ENCODE peak calls at places on chromosomes 12 and 14, in ten cellular contexts. W is tibial nerve; F is mucosa of gallbladder; V is stimulated activated CD4-positive, alpha-beta T cell treated with anti-CD3 and anti-CD28 coated beads, Interleukin-4, amount 100 ng/mL, for 48 hours; Z is HCT116; G is WTC11; Q is kidney tubule cell; U is GM12878; K is stimulated activated CD8-positive, alpha-beta memory T cell treated with anti-CD3 and anti-CD28 coated beads, Interleukin-7, amount 100 ng/mL, for 1 hour; R is GM20000. X is an unnamed sample.

GRCh38 chr12:114141916-114142564 is 175.9 kb upstream of the RBM19 start:
- DNase-seq in R (no peak), F (no peak), G (peak), K (no peak), U (no peak), W (no peak), Z (no peak), Q (no peak), V (no peak), X (no peak)

GRCh38 chr12:22759769-22760674 is 135.1 kb downstream of the ETNK1 start:
- DNase-seq in K (no peak), F (no peak), U (no peak), Q (no peak), Z (no peak), G (no peak), R (no peak), W (no peak), V (no peak), X (no peak)

GRCh38 chr12:80634903-80635302 is 72.5 kb upstream of the MYF6 start:
- DNase-seq in Q (no peak), V (no peak), K (no peak), U (no peak), G (no peak), Z (no peak), R (no peak), F (no peak), W (no peak), X (no peak)

GRCh38 chr14:105193916-105194782 is 13.0 kb upstream of the NUDT14 start:
- DNase-seq in K (no peak), Z (no peak), R (no peak), V (no peak), F (no peak), U (no peak), W (no peak), Q (peak), G (no peak), X (no peak)

GRCh38 chr12:77113971-77114370 is 48.6 kb upstream of the E2F7 start:
- DNase-seq in W (no peak), V (no peak), Z (no peak), F (no peak), Q (peak), R (no peak), U (no peak), G (no peak), K (no peak), X (no peak)

GRCh38 chr14:100679707-100680438 is 46.8 kb upstream of the DLK1 start:
- DNase-seq in U (no peak), G (no peak), Q (peak), K (no peak), F (peak), R (no peak), Z (no peak), V (no peak), W (peak), X (no peak)

GRCh38 chr12:60269611-60270269 is 673.9 kb downstream of the SLC16A7 start:
- DNase-seq in Z (no peak), G (no peak), K (no peak), U (no peak), W (no peak), R (no peak), Q (no peak), V (no peak), F (no peak), X (no peak)

GRCh38 chr14:85380891-85381290 is 149.1 kb upstream of the FLRT2 start:
- DNase-seq in F (no peak), R (no peak), V (no peak), G (no peak), W (no peak), Z (no peak), K (no peak), Q (no peak), U (no peak), X (no peak)

GRCh38 chr12:105933671-105934665 is 204.8 kb downstream of the NUAK1 start:
- DNase-seq in U (no peak), Z (no peak), R (no peak), Q (peak), F (peak), V (no peak), K (no peak), W (no peak), G (no peak), X (no peak)

GRCh38 chr12:128724468-128725046 is 99.2 kb downstream of the SLC15A4 start:
- DNase-seq in V (no peak), G (no peak), Z (no peak), R (no peak), W (no peak), U (no peak), F (no peak), Q (peak), K (no peak), X (no peak)

GRCh38 chr12:124928095-124928911 is 13.9 kb upstream of the UBC start:
- DNase-seq in Z (peak), V (peak), W (peak), R (no peak), Q (peak), F (peak), U (no peak), G (peak), K (no peak), X (no peak)

GRCh38 chr14:92601131-92601710 is 87.6 kb downstream of the RIN3 start:
- DNase-seq in U (no peak), G (no peak), Q (no peak), W (no peak), K (no peak), F (no peak), Z (no peak), R (no peak), V (no peak), X (no peak)

GRCh38 chr14:24264298-24264697 is 1.3 kb upstream of the TGM1 start:
- DNase-seq in W (no peak), V (no peak), G (no peak), Z (no peak), U (no peak), Q (no peak), F (no peak), K (no peak), R (no peak), X (no peak)

GRCh38 chr14:67911506-67911905 is 91.9 kb downstream of the RAD51B start:
- DNase-seq in Z (no peak), K (no peak), R (no peak), U (no peak), G (no peak), F (no peak), V (no peak), Q (no peak), W (no peak), X (no peak)

GRCh38 chr12:104163631-104164030 is 25.6 kb upstream of the NFYB start:
- DNase-seq in W (no peak), U (no peak), F (no peak), K (no peak), G (no peak), Q (peak), R (no peak), Z (no peak), V (no peak), X (no peak)

GRCh38 chr14:89339579-89339978 is 77.5 kb downstream of the FOXN3 start:
- DNase-seq in V (no peak), F (no peak), G (no peak), K (no peak), Z (no peak), U (no peak), W (no peak), Q (no peak), R (no peak), X (no peak)

GRCh38 chr14:29627141-29627540 is 300.5 kb downstream of the PRKD1 start:
- DNase-seq in V (no peak), R (no peak), W (no peak), K (no peak), Q (peak), U (no peak), G (no peak), F (no peak), Z (no peak), X (no peak)

GRCh38 chr14:42023452-42023851 is 416.8 kb downstream of the LRFN5 start:
- DNase-seq in U (no peak), Q (no peak), G (no peak), W (no peak), Z (no peak), K (no peak), F (no peak), V (no peak), R (no peak), X (no peak)

GRCh38 chr12:108638141-108638823 is 4.6 kb upstream of the SELPLG start:
- DNase-seq in R (no peak), Q (no peak), F (no peak), W (no peak), U (no peak), V (no peak), Z (no peak), G (peak), K (no peak), X (no peak)

GRCh38 chr12:78121969-78122610 is 291.4 kb downstream of the NAV3 start:
- DNase-seq in R (no peak), Q (no peak), Z (no peak), U (no peak), G (no peak), W (no peak), K (no peak), F (no peak), V (no peak), X (no peak)